ENCODE peak calls at places on chromosomes 4 and X, in eight cellular contexts. L is fibroblast of lung, E is transverse colon, Y is keratinocyte, F is tibial artery, G is GM12878, J is NT2/D1, M is neural progenitor cell. H is an unnamed sample.

GRCh38 chr4:118282692-118283091 is 70.1 kb downstream of the PRSS12 start:
- DNase-seq in L (peak; percentile 80), E (no peak), Y (no peak), F (no peak), G (no peak), J (no peak), M (no peak), H (no peak)

GRCh38 chr4:7630559-7631287 is 196.0 kb upstream of the PSAPL1 start:
- DNase-seq in L (peak; percentile 78), E (no peak), Y (peak; percentile 21), F (peak; percentile 85), G (no peak), J (no peak), M (no peak), H (no peak)

GRCh38 chr4:65195002-65195401 is 475.3 kb downstream of the EPHA5 start:
- DNase-seq in L (no peak), E (no peak), Y (no peak), F (no peak), G (no peak), J (no peak), M (no peak), H (no peak)

GRCh38 chr4:89657931-89658700 is 178.8 kb downstream of the SNCA start:
- DNase-seq in L (peak; percentile 74), E (no peak), Y (no peak), F (no peak), G (no peak), J (no peak), M (peak; percentile 30), H (no peak)

GRCh38 chrX:150683536-150684146 is 9.6 kb upstream of the MTMR1 start:
- DNase-seq in L (peak; percentile 49), E (no peak), Y (no peak), F (no peak), G (no peak), J (peak; percentile 6), M (peak; percentile 55), H (peak; percentile 36)

GRCh38 chr4:127012549-127012948 is 620.2 kb upstream of the INTU start:
- DNase-seq in L (peak; percentile 65), E (no peak), Y (no peak), F (no peak), G (no peak), J (no peak), M (no peak), H (no peak)

GRCh38 chrX:115311666-115312065 is 22.2 kb downstream of the LUZP4 start:
- DNase-seq in L (no peak), E (no peak), Y (no peak), F (no peak), G (no peak), J (no peak), M (peak; percentile 88), H (no peak)

GRCh38 chrX:57904481-57904880 is 5.8 kb downstream of the ZXDA start:
- DNase-seq in L (no peak), E (no peak), Y (no peak), F (no peak), G (no peak), J (no peak), M (no peak), H (no peak)

GRCh38 chrX:120749141-120749846 is 119.4 kb upstream of the C1GALT1C1 start:
- DNase-seq in L (no peak), E (peak; percentile 36), Y (no peak), F (no peak), G (no peak), J (no peak), M (no peak), H (no peak)

GRCh38 chr4:101288365-101289145 is 58.8 kb downstream of the PPP3CA start:
- DNase-seq in L (peak; percentile 22), E (no peak), Y (no peak), F (no peak), G (no peak), J (no peak), M (no peak), H (no peak)

GRCh38 chr4:184529283-184529682 is 54.9 kb upstream of the IRF2 start:
- DNase-seq in L (no peak), E (no peak), Y (peak; percentile 92), F (no peak), G (no peak), J (no peak), M (no peak), H (no peak)

GRCh38 chrX:51395807-51396728 is 63.4 kb downstream of the NUDT10 start:
- DNase-seq in L (peak; percentile 21), E (no peak), Y (no peak), F (no peak), G (no peak), J (no peak), M (no peak), H (peak; percentile 73)

GRCh38 chr4:20017439-20017838 is 234.3 kb upstream of the SLIT2 start:
- DNase-seq in L (no peak), E (no peak), Y (no peak), F (no peak), G (no peak), J (no peak), M (no peak), H (no peak)

GRCh38 chr4:163264934-163265333 is 67.5 kb downstream of the NPY1R start:
- DNase-seq in L (no peak), E (no peak), Y (no peak), F (no peak), G (no peak), J (no peak), M (no peak), H (no peak)

GRCh38 chrX:39808471-39808917 is 289.3 kb downstream of the BCOR start:
- DNase-seq in L (peak; percentile 68), E (no peak), Y (no peak), F (peak; percentile 79), G (no peak), J (no peak), M (no peak), H (no peak)

GRCh38 chr4:179836179-179837075 is 2394.2 kb upstream of the AGA start:
- DNase-seq in L (peak; percentile 79), E (no peak), Y (no peak), F (no peak), G (no peak), J (no peak), M (no peak), H (no peak)

GRCh38 chr4:32847466-32847865 is 2127.3 kb downstream of the PCDH7 start:
- DNase-seq in L (peak; percentile 28), E (no peak), Y (no peak), F (no peak), G (no peak), J (no peak), M (peak; percentile 30), H (peak; percentile 14)

GRCh38 chr4:173525118-173526033 is 4.7 kb downstream of the HAND2 start:
- DNase-seq in L (no peak), E (no peak), Y (no peak), F (no peak), G (no peak), J (no peak), M (peak; percentile 64), H (no peak)

GRCh38 chr4:64520393-64520792 is 111.1 kb upstream of the TECRL start:
- DNase-seq in L (no peak), E (no peak), Y (no peak), F (no peak), G (no peak), J (peak; percentile 32), M (no peak), H (no peak)

GRCh38 chr4:48331577-48332340 is 9.6 kb upstream of the SLAIN2 start:
- DNase-seq in L (peak; percentile 79), E (no peak), Y (peak; percentile 93), F (no peak), G (no peak), J (no peak), M (no peak), H (no peak)

GRCh38 chr4:19739101-19739651 is 512.5 kb upstream of the SLIT2 start:
- DNase-seq in L (peak; percentile 92), E (no peak), Y (peak; percentile 7), F (no peak), G (no peak), J (no peak), M (no peak), H (no peak)

GRCh38 chrX:12026481-12026880 is 111.8 kb upstream of the FRMPD4 start:
- DNase-seq in L (no peak), E (no peak), Y (no peak), F (no peak), G (no peak), J (no peak), M (no peak), H (no peak)

GRCh38 chr4:153560918-153561317 is 94.8 kb downstream of the TMEM131L start:
- DNase-seq in L (no peak), E (no peak), Y (no peak), F (no peak), G (peak; percentile 26), J (no peak), M (no peak), H (no peak)
- H3K27me3 ChIP-seq in L (no peaks in the 10 kb centered on the region), E (no peaks in the 10 kb centered on the region), Y (no peaks in the 10 kb centered on the region), F (no peaks in the 10 kb centered on the region), G (no peaks in the 10 kb centered on the region), J (no peaks in the 10 kb centered on the region), M (no peaks in the 10 kb centered on the region), H (no peaks in the 10 kb centered on the region)

DNA sequence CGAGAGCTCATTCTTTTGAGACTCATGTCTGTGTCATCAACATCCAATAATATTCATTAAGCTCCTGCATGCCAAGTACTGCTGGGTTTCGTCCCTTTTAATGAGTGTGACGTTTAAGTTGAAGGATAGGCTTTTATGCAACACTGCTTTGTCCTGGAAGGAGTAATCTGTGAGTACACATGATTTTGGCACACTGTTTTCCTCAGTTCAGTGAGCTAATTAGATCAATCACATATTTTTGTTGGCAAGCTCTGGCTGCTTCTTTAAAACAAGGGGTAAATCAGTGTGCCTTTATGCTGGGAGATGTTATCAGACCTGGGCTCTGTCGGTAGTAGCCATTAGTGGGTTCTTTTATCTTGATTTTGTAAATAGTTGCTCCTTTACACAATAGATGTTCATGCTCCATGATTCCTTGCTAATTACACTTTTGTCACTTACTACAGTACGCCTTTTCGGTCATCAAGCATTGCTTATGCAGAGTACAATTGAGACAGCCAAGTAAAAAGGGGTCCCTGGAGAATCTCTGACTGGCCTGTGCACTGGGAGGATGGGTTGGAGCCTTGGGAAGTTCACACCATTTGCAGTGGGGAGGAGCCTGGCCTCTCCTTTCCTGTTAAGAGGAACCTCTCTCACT is 132.6 kb downstream of the FHIP1A start:
- DNase-seq in L (peak; percentile 67), E (no peak), Y (peak; percentile 76), F (no peak), G (no peak), J (no peak), M (peak; percentile 26), H (peak; percentile 91)
- H3K4me3 ChIP-seq in L (no peak overlapping the region), E (no peak overlapping the region), Y (peak overlapping the region; percentile 50), F (no peak overlapping the region), G (no peak overlapping the region), J (no peak overlapping the region), M (no peak overlapping the region), H (no peak overlapping the region)

GRCh38 chr4:1988327-1988724 is 20.4 kb downstream of the NELFA start:
- DNase-seq in L (no peak), E (no peak), Y (no peak), F (no peak), G (no peak), J (no peak), M (no peak), H (no peak)
- H3K36me3 ChIP-seq in L (peaks cover 24% of the 10 kb centered on the region), E (no peaks in the 10 kb centered on the region), Y (peaks cover 28% of the 10 kb centered on the region), F (peaks cover 82% of the 10 kb centered on the region), G (peaks cover 59% of the 10 kb centered on the region), J (peaks cover 92% of the 10 kb centered on the region), M (no peaks in the 10 kb centered on the region), H (peaks cover 54% of the 10 kb centered on the region)

DNA sequence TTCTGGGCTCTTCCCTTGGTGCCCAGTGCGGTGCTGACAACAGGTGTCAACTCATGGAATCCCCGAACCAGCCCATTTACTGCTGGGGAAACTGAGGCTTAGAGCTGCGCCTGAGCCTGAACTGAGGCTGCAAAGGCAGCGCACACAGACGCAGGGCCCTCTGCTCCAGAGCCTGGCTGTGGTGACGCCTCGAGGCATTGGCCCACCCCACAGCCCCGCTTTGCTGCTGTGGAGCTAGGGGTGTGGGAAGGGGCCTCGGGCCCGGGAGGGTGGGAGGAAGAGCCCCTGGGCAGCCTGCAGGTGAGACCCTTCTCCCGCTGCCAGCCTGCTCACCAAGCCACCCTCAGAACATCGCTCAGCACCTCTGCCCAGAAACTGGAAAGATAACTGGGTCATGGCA is 97.4 kb upstream of the LRPAP1 start:
- DNase-seq in L (no peak), E (no peak), Y (no peak), F (no peak), G (no peak), J (no peak), M (no peak), H (no peak)
- H3K27me3 ChIP-seq in L (no peaks in the 10 kb centered on the region), E (peaks cover 2% of the 10 kb centered on the region), Y (no peaks in the 10 kb centered on the region), F (peaks cover 41% of the 10 kb centered on the region), G (no peaks in the 10 kb centered on the region), J (no peaks in the 10 kb centered on the region), M (no peaks in the 10 kb centered on the region), H (peaks cover 2% of the 10 kb centered on the region)